ENCODE peak calls at places on chromosome 21, in four cellular contexts. B is astrocyte of the cerebellum, V is HCT116, L is MM.1S. H is an unnamed sample.

GRCh38 chr21:46062471-46063211 is 35.3 kb upstream of the COL6A2 start:
- DNase-seq in B (no peak), V (no peak), L (no peak), H (no peak)

GRCh38 chr21:33490991-33491372 is 534 bp downstream of the DNAJC28 start:
- DNase-seq in B (no peak), V (peak), L (no peak), H (no peak)

GRCh38 chr21:45042664-45043161 is 31.7 kb upstream of the ADARB1 start:
- DNase-seq in B (no peak), V (no peak), L (no peak), H (no peak)

GRCh38 chr21:43929217-43929971 is 64.4 kb downstream of the AGPAT3 start:
- DNase-seq in B (no peak), V (no peak), L (no peak), H (no peak)

GRCh38 chr21:28235169-28235892 is 757.3 kb downstream of the LTN1 start:
- DNase-seq in B (no peak), V (no peak), L (no peak), H (peak)

GRCh38 chr21:44941567-44941966 is 1.7 kb downstream of the SLX9 start:
- DNase-seq in B (no peak), V (no peak), L (no peak), H (no peak)

GRCh38 chr21:34100789-34101188 is 27.4 kb downstream of the MRPS6 start:
- DNase-seq in B (no peak), V (no peak), L (no peak), H (no peak)

GRCh38 chr21:43323244-43324005 is 103.5 kb downstream of the SIK1 start:
- DNase-seq in B (no peak), V (no peak), L (no peak), H (no peak)

GRCh38 chr21:26916799-26917198 is 50.1 kb downstream of the ADAMTS5 start:
- DNase-seq in B (no peak), V (no peak), L (no peak), H (no peak)

DNA sequence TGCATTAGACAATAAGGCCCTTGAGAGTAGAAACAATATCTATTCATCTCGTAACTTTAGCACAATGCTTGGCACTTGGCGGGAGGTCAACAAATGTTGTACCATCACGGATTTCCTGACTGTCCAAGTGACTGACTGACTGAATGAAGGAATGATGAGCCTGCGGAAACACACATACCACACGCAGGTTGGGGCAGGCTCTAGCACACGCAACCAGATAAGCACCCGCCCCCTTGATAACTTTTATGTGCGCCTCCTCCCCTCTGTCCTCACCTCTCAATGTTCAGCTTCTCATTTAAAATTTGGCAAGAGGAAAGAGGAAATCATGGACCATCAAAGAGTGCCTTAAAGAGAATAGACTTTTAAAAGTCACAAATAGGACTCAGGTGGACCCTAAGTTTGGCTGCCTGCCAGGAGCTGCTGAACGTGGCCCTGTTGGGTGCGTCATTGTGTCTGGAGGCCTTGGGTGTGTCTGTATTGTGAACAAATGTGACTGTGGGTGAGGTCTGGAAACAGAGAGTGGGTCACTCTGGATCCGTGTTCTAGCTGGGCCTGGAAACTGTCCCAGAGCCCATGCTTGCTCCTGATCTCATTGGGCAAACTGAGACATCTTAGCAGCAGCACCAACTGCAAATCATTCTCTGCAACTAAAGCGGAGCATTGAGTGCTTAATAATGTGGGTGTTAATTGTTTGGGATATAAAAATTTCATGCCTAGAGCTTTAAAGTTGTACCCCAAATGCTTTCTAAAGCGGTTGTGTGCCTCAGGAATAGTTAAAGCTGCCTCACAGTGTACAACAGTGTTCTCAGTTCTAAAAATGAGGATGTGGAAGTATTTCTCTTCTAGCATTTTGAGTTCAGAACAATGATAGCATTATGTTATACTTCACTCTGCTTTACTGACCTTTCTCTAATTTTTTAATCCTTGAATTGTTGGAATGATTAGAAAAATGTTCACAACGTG is 47.6 kb upstream of the ABCG1 start:
- DNase-seq in B (no peak), V (peak), L (no peak), H (no peak)
- H3K4me3 ChIP-seq in B (no peak), V (peak), L (no peak), H (no peak)

GRCh38 chr21:37564924-37565529 is 198.5 kb downstream of the DYRK1A start:
- DNase-seq in B (no peak), V (no peak), L (no peak), H (no peak)

GRCh38 chr21:37563641-37564340 is 197.2 kb downstream of the DYRK1A start:
- DNase-seq in B (peak), V (peak), L (peak), H (peak)

GRCh38 chr21:37566790-37567725 is 200.5 kb downstream of the DYRK1A start:
- DNase-seq in B (no peak), V (no peak), L (no peak), H (no peak)

GRCh38 chr21:37564341-37564923 is 197.9 kb downstream of the DYRK1A start:
- DNase-seq in B (peak), V (peak), L (peak), H (peak)

GRCh38 chr21:37565530-37566223 is 199.1 kb downstream of the DYRK1A start:
- DNase-seq in B (no peak), V (no peak), L (peak), H (no peak)
- H3K4me3 ChIP-seq in B (peak), V (no peak), L (no peak), H (no peak)

GRCh38 chr21:15159382-15160020 is 94.7 kb upstream of the NRIP1 start:
- DNase-seq in B (no peak), V (no peak), L (peak), H (no peak)
- H3K4me3 ChIP-seq in B (no peak), V (no peak), L (no peak), H (no peak)

GRCh38 chr21:40165212-40165611 is 298.0 kb downstream of the PCP4 start:
- DNase-seq in B (no peak), V (no peak), L (no peak), H (no peak)
- H3K4me3 ChIP-seq in B (no peak), V (no peak), L (no peak), H (no peak)

GRCh38 chr21:38773108-38774061 is 32.3 kb upstream of the ETS2 start:
- DNase-seq in B (peak), V (peak), L (no peak), H (no peak)
- H3K4me3 ChIP-seq in B (no peak), V (peak), L (no peak), H (no peak)

DNA sequence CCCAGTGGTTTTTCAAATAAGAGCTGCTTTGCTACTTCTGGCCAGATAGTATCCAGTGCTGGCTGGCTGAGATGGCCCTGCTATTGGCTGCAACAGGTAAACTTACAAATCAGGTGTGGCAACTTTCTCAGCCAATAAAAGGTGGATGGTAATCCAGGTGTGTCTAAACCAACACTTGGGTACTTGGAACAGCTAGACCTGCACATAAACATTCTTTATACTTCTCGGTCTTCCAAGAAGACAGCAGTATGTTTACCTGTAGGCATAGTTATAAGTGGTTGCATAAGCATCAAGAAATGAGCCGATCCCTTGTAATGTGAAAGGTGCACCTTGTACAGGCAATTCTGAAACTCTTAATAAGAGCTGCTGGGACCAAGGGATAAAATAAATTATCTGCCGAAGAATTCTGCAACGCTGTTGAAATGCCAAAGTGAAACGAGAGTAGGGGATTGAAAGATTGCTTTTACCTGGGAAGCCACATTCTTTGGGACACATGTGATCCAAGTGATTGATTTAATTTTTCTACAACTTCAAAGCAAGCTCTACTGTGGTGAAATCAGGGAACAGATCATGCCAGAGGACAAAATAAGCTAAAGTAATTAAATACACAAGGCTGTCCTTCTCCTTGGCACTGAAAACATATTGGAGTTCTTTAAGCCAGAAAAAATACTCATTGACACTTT is at the start of gene CLDN8:
- DNase-seq in B (no peak), V (no peak), L (no peak), H (no peak)
- H3K4me3 ChIP-seq in B (no peak), V (no peak), L (no peak), H (no peak)

H was measured in Karpas-422.